ENCODE peak calls at places on chromosomes 7 and 10, in ten cellular contexts. F is left lung; C is heart left ventricle; P is left ventricle myocardium inferior; X is stimulated activated CD8-positive, alpha-beta memory T cell treated with anti-CD3 and anti-CD28 coated beads, Interleukin-15, amount 100 ng/mL, for 24 hours; R is Daoy; V is ovary; L is coronary artery; Q is GM13977; J is mammary epithelial cell. A is an unnamed sample.

GRCh38 chr10:99551158-99551557 is 18.4 kb downstream of the NKX2-3 start:
- DNase-seq in F (no peak), C (no peak), P (no peak), X (no peak), R (peak), V (no peak), L (no peak), Q (no peak), J (peak), A (no peak)

GRCh38 chr7:142364551-142364950 is 106.7 kb upstream of the PRSS58 start:
- DNase-seq in F (no peak), C (no peak), P (no peak), X (no peak), R (no peak), V (no peak), L (no peak), Q (no peak), J (peak), A (no peak)

GRCh38 chr7:24963218-24963617 is 16.8 kb downstream of the OSBPL3 start:
- DNase-seq in F (no peak), C (peak), P (no peak), X (no peak), R (peak), V (no peak), L (no peak), Q (no peak), J (no peak), A (no peak)

GRCh38 chr7:47669178-47669878 is 87.4 kb upstream of the TNS3 start:
- DNase-seq in F (no peak), C (peak), P (peak), X (no peak), R (peak), V (peak), L (peak), Q (peak), J (peak), A (peak)

GRCh38 chr10:129416136-129416530 is 50.9 kb upstream of the MGMT start:
- DNase-seq in F (no peak), C (no peak), P (no peak), X (no peak), R (no peak), V (no peak), L (no peak), Q (no peak), J (no peak), A (no peak)

GRCh38 chr7:133973710-133974109 is 153.4 kb upstream of the LRGUK start:
- DNase-seq in F (no peak), C (no peak), P (no peak), X (no peak), R (no peak), V (no peak), L (no peak), Q (no peak), J (no peak), A (no peak)

GRCh38 chr10:69010151-69010640 is 21.6 kb downstream of the KIFBP start:
- DNase-seq in F (no peak), C (no peak), P (no peak), X (no peak), R (no peak), V (no peak), L (no peak), Q (no peak), J (no peak), A (no peak)

GRCh38 chr10:86233131-86233530 is 133.5 kb downstream of the GRID1 start:
- DNase-seq in F (no peak), C (peak), P (no peak), X (no peak), R (no peak), V (no peak), L (no peak), Q (no peak), J (no peak), A (no peak)

GRCh38 chr10:17229016-17229716 is 1.1 kb downstream of the VIM start:
- DNase-seq in F (peak), C (peak), P (peak), X (peak), R (peak), V (peak), L (peak), Q (peak), J (peak), A (peak)

GRCh38 chr7:130207642-130208041 is at the start of gene SSMEM1:
- DNase-seq in F (no peak), C (no peak), P (no peak), X (no peak), R (no peak), V (no peak), L (no peak), Q (no peak), J (peak), A (no peak)

GRCh38 chr7:128356546-128357365 is 4.7 kb downstream of the PRRT4 start:
- DNase-seq in F (no peak), C (no peak), P (no peak), X (no peak), R (no peak), V (no peak), L (no peak), Q (no peak), J (no peak), A (no peak)

GRCh38 chr7:42097756-42098155 is 139.3 kb downstream of the GLI3 start:
- DNase-seq in F (no peak), C (no peak), P (no peak), X (no peak), R (peak), V (no peak), L (no peak), Q (no peak), J (peak), A (no peak)

GRCh38 chr10:132858121-132859081 is 72.5 kb upstream of the NKX6-2 start:
- DNase-seq in F (peak), C (peak), P (peak), X (no peak), R (no peak), V (peak), L (no peak), Q (no peak), J (no peak), A (no peak)

GRCh38 chr10:45470098-45471012 is 96.3 kb downstream of the ALOX5 start:
- DNase-seq in F (no peak), C (no peak), P (no peak), X (no peak), R (no peak), V (no peak), L (no peak), Q (no peak), J (peak), A (peak)

GRCh38 chr7:50682079-50682478 is 100.6 kb downstream of the GRB10 start:
- DNase-seq in F (no peak), C (no peak), P (no peak), X (no peak), R (no peak), V (no peak), L (no peak), Q (no peak), J (no peak), A (no peak)

GRCh38 chr7:140079121-140079536 is 16.4 kb upstream of the PARP12 start:
- DNase-seq in F (no peak), C (no peak), P (no peak), X (no peak), R (peak), V (peak), L (no peak), Q (no peak), J (peak), A (no peak)

GRCh38 chr10:58734116-58734515 is 221.4 kb downstream of the BICC1 start:
- DNase-seq in F (no peak), C (no peak), P (no peak), X (no peak), R (peak), V (no peak), L (no peak), Q (no peak), J (no peak), A (no peak)

GRCh38 chr10:120824864-120825263 is 26.3 kb upstream of the WDR11 start:
- DNase-seq in F (no peak), C (no peak), P (no peak), X (no peak), R (peak), V (no peak), L (no peak), Q (peak), J (no peak), A (peak)

GRCh38 chr7:150362989-150363769 is 5.4 kb upstream of the REPIN1 start:
- DNase-seq in F (no peak), C (no peak), P (no peak), X (no peak), R (peak), V (no peak), L (no peak), Q (no peak), J (no peak), A (no peak)

GRCh38 chr10:43689955-43690771 is 41.5 kb upstream of the ZNF32 start:
- DNase-seq in F (peak), C (peak), P (peak), X (peak), R (peak), V (peak), L (peak), Q (peak), J (peak), A (peak)

GRCh38 chr10:35723992-35724391 is 81.9 kb upstream of the FZD8 start:
- DNase-seq in F (no peak), C (no peak), P (no peak), X (no peak), R (no peak), V (no peak), L (no peak), Q (no peak), J (no peak), A (no peak)

GRCh38 chr10:32386623-32387022 is 39.7 kb upstream of the EPC1 start:
- DNase-seq in F (no peak), C (no peak), P (no peak), X (no peak), R (no peak), V (no peak), L (no peak), Q (no peak), J (no peak), A (no peak)

GRCh38 chr10:137031-137430 is 1.8 kb downstream of the ZMYND11 start:
- DNase-seq in F (no peak), C (no peak), P (no peak), X (no peak), R (peak), V (no peak), L (no peak), Q (peak), J (peak), A (peak)

GRCh38 chr7:22675917-22676343 is 51.1 kb upstream of the IL6 start:
- DNase-seq in F (no peak), C (no peak), P (no peak), X (no peak), R (peak), V (no peak), L (no peak), Q (no peak), J (peak), A (no peak)

GRCh38 chr7:147380926-147381325 is 1209.6 kb upstream of the C7orf33 start:
- DNase-seq in F (no peak), C (no peak), P (no peak), X (no peak), R (no peak), V (no peak), L (no peak), Q (no peak), J (no peak), A (no peak)

GRCh38 chr10:20888620-20889337 is 8.3 kb downstream of the NEBL start:
- DNase-seq in F (no peak), C (no peak), P (no peak), X (no peak), R (no peak), V (no peak), L (no peak), Q (no peak), J (no peak), A (no peak)

GRCh38 chr7:47154781-47155180 is 427.1 kb downstream of the TNS3 start:
- DNase-seq in F (no peak), C (no peak), P (no peak), X (no peak), R (no peak), V (no peak), L (no peak), Q (no peak), J (no peak), A (no peak)

GRCh38 chr7:39845011-39845410 is 105.0 kb upstream of the CDK13 start:
- DNase-seq in F (no peak), C (no peak), P (no peak), X (no peak), R (no peak), V (no peak), L (no peak), Q (no peak), J (no peak), A (no peak)

A was measured in GM10248.